ENCODE peak calls at places on chromosomes 6 and 20, in seven cellular contexts. One of them, this sample, is unnamed.

GRCh38 chr6:41683460-41684310 is 45.4 kb downstream of the MDFI start:
- DNase-seq in H9: peak; percentile 84
- DNase-seq in mesenchymal stem cell: peak; percentile 65
- DNase-seq in body of pancreas: peak; percentile 65
- DNase-seq in neural progenitor cell: peak; percentile 91
- DNase-seq in left lung: peak; percentile 82
- DNase-seq in IMR-90: peak; percentile 51
- DNase-seq in this sample: peak; percentile 65

GRCh38 chr6:31209137-31209536 is 38.7 kb upstream of the POU5F1 start:
- DNase-seq in neural progenitor cell: no peak
- DNase-seq in H9: no peak
- DNase-seq in left lung: no peak
- DNase-seq in body of pancreas: no peak
- DNase-seq in IMR-90: no peak
- DNase-seq in mesenchymal stem cell: no peak
- DNase-seq in this sample: no peak

GRCh38 chr20:64212750-64213149 is 42.8 kb upstream of the PCMTD2 start:
- DNase-seq in body of pancreas: peak; percentile 39
- DNase-seq in mesenchymal stem cell: peak; percentile 33
- DNase-seq in neural progenitor cell: no peak
- DNase-seq in left lung: no peak
- DNase-seq in IMR-90: peak; percentile 63
- DNase-seq in H9: no peak
- DNase-seq in this sample: no peak

GRCh38 chr6:9308284-9308683 is 872.9 kb upstream of the SLC35B3 start:
- DNase-seq in body of pancreas: no peak
- DNase-seq in neural progenitor cell: no peak
- DNase-seq in mesenchymal stem cell: no peak
- DNase-seq in IMR-90: no peak
- DNase-seq in H9: no peak
- DNase-seq in left lung: no peak
- DNase-seq in this sample: no peak

GRCh38 chr6:87675004-87675681 is 26.9 kb downstream of the AKIRIN2 start:
- DNase-seq in H9: no peak
- DNase-seq in IMR-90: no peak
- DNase-seq in left lung: no peak
- DNase-seq in mesenchymal stem cell: no peak
- DNase-seq in body of pancreas: no peak
- DNase-seq in neural progenitor cell: no peak
- DNase-seq in this sample: no peak

GRCh38 chr20:36116813-36117441 is 37.6 kb upstream of the EPB41L1 start:
- DNase-seq in mesenchymal stem cell: peak; percentile 48
- DNase-seq in body of pancreas: no peak
- DNase-seq in IMR-90: peak; percentile 89
- DNase-seq in left lung: no peak
- DNase-seq in neural progenitor cell: no peak
- DNase-seq in H9: no peak
- DNase-seq in this sample: no peak

GRCh38 chr20:4161447-4162251 is 146.3 kb upstream of the RNF24 start:
- DNase-seq in left lung: peak; percentile 44
- DNase-seq in neural progenitor cell: no peak
- DNase-seq in body of pancreas: peak; percentile 73
- DNase-seq in IMR-90: no peak
- DNase-seq in H9: no peak
- DNase-seq in mesenchymal stem cell: peak; percentile 21
- DNase-seq in this sample: no peak

GRCh38 chr6:148223424-148223842 is 119.2 kb upstream of the SASH1 start:
- DNase-seq in left lung: no peak
- DNase-seq in IMR-90: peak; percentile 80
- DNase-seq in body of pancreas: no peak
- DNase-seq in neural progenitor cell: no peak
- DNase-seq in mesenchymal stem cell: peak; percentile 13
- DNase-seq in H9: no peak
- DNase-seq in this sample: no peak

GRCh38 chr6:143962644-143962929 is 45.5 kb downstream of the PLAGL1 start:
- DNase-seq in mesenchymal stem cell: peak; percentile 69
- DNase-seq in IMR-90: peak; percentile 52
- DNase-seq in body of pancreas: no peak
- DNase-seq in neural progenitor cell: peak; percentile 87
- DNase-seq in H9: no peak
- DNase-seq in left lung: no peak
- DNase-seq in this sample: no peak

GRCh38 chr20:34604980-34605788 is 46.7 kb downstream of the MAP1LC3A start:
- DNase-seq in mesenchymal stem cell: no peak
- DNase-seq in left lung: no peak
- DNase-seq in neural progenitor cell: no peak
- DNase-seq in IMR-90: peak; percentile 83
- DNase-seq in H9: no peak
- DNase-seq in body of pancreas: no peak
- DNase-seq in this sample: no peak

GRCh38 chr20:13874269-13875158 is 89.7 kb downstream of the NDUFAF5 start:
- DNase-seq in H9: no peak
- DNase-seq in left lung: no peak
- DNase-seq in mesenchymal stem cell: no peak
- DNase-seq in IMR-90: no peak
- DNase-seq in body of pancreas: no peak
- DNase-seq in neural progenitor cell: peak; percentile 52
- DNase-seq in this sample: no peak

GRCh38 chr20:37309941-37310590 is 20.6 kb downstream of the MANBAL start:
- DNase-seq in neural progenitor cell: no peak
- DNase-seq in H9: no peak
- DNase-seq in IMR-90: no peak
- DNase-seq in left lung: peak; percentile 28
- DNase-seq in body of pancreas: no peak
- DNase-seq in mesenchymal stem cell: peak; percentile 30
- DNase-seq in this sample: no peak

GRCh38 chr6:127518212-127518709 is 874 bp downstream of the MTCL3 start:
- DNase-seq in mesenchymal stem cell: no peak
- DNase-seq in IMR-90: no peak
- DNase-seq in H9: no peak
- DNase-seq in left lung: no peak
- DNase-seq in body of pancreas: no peak
- DNase-seq in neural progenitor cell: peak; percentile 57
- DNase-seq in this sample: no peak

GRCh38 chr6:7902867-7903266 is 7.7 kb downstream of the TXNDC5 start:
- DNase-seq in left lung: no peak
- DNase-seq in neural progenitor cell: no peak
- DNase-seq in body of pancreas: no peak
- DNase-seq in IMR-90: no peak
- DNase-seq in mesenchymal stem cell: no peak
- DNase-seq in H9: no peak
- DNase-seq in this sample: no peak

GRCh38 chr6:121993362-121993761 is 406.1 kb upstream of the HSF2 start:
- DNase-seq in H9: no peak
- DNase-seq in IMR-90: no peak
- DNase-seq in mesenchymal stem cell: no peak
- DNase-seq in body of pancreas: no peak
- DNase-seq in neural progenitor cell: no peak
- DNase-seq in left lung: no peak
- DNase-seq in this sample: no peak

GRCh38 chr20:2101057-2101934 is at the start of gene STK35:
- DNase-seq in IMR-90: no peak
- DNase-seq in H9: peak; percentile 72
- DNase-seq in neural progenitor cell: no peak
- DNase-seq in left lung: no peak
- DNase-seq in body of pancreas: no peak
- DNase-seq in mesenchymal stem cell: no peak
- DNase-seq in this sample: no peak

GRCh38 chr6:152124432-152125074 is 317.1 kb downstream of the ESR1 start:
- DNase-seq in H9: no peak
- DNase-seq in mesenchymal stem cell: peak; percentile 66
- DNase-seq in IMR-90: peak; percentile 75
- DNase-seq in body of pancreas: no peak
- DNase-seq in neural progenitor cell: peak; percentile 42
- DNase-seq in left lung: no peak
- DNase-seq in this sample: no peak

GRCh38 chr6:107033136-107033535 is 5.1 kb downstream of the MTRES1 start:
- DNase-seq in mesenchymal stem cell: peak; percentile 6
- DNase-seq in IMR-90: peak; percentile 8
- DNase-seq in neural progenitor cell: no peak
- DNase-seq in body of pancreas: no peak
- DNase-seq in H9: no peak
- DNase-seq in left lung: no peak
- DNase-seq in this sample: no peak

GRCh38 chr6:40779399-40779798 is 192.2 kb upstream of the LRFN2 start:
- DNase-seq in mesenchymal stem cell: peak; percentile 79
- DNase-seq in left lung: no peak
- DNase-seq in neural progenitor cell: no peak
- DNase-seq in IMR-90: peak; percentile 72
- DNase-seq in body of pancreas: no peak
- DNase-seq in H9: no peak
- DNase-seq in this sample: no peak

GRCh38 chr6:2085657-2086056 is 159.7 kb downstream of the GMDS start:
- DNase-seq in mesenchymal stem cell: no peak
- DNase-seq in neural progenitor cell: no peak
- DNase-seq in body of pancreas: no peak
- DNase-seq in H9: no peak
- DNase-seq in IMR-90: no peak
- DNase-seq in left lung: no peak
- DNase-seq in this sample: no peak

GRCh38 chr20:51070635-51071034 is 47.7 kb upstream of the KCNG1 start:
- DNase-seq in body of pancreas: no peak
- DNase-seq in mesenchymal stem cell: no peak
- DNase-seq in IMR-90: no peak
- DNase-seq in neural progenitor cell: no peak
- DNase-seq in left lung: no peak
- DNase-seq in H9: no peak
- DNase-seq in this sample: no peak

GRCh38 chr6:47817749-47818148 is 35.9 kb downstream of the OPN5 start:
- DNase-seq in IMR-90: no peak
- DNase-seq in H9: no peak
- DNase-seq in left lung: no peak
- DNase-seq in body of pancreas: no peak
- DNase-seq in neural progenitor cell: no peak
- DNase-seq in mesenchymal stem cell: no peak
- DNase-seq in this sample: no peak

GRCh38 chr20:59670786-59671492 is 66.6 kb downstream of the PHACTR3 start:
- DNase-seq in IMR-90: no peak
- DNase-seq in neural progenitor cell: no peak
- DNase-seq in mesenchymal stem cell: no peak
- DNase-seq in left lung: no peak
- DNase-seq in H9: no peak
- DNase-seq in body of pancreas: no peak
- DNase-seq in this sample: no peak

GRCh38 chr20:59667131-59667530 is 62.8 kb downstream of the PHACTR3 start:
- DNase-seq in neural progenitor cell: no peak
- DNase-seq in mesenchymal stem cell: no peak
- DNase-seq in left lung: no peak
- DNase-seq in H9: no peak
- DNase-seq in IMR-90: no peak
- DNase-seq in body of pancreas: no peak
- DNase-seq in this sample: no peak

GRCh38 chr20:59669451-59669850 is 65.1 kb downstream of the PHACTR3 start:
- DNase-seq in body of pancreas: no peak
- DNase-seq in mesenchymal stem cell: no peak
- DNase-seq in left lung: no peak
- DNase-seq in IMR-90: no peak
- DNase-seq in H9: no peak
- DNase-seq in neural progenitor cell: no peak
- DNase-seq in this sample: no peak

GRCh38 chr20:59667981-59668515 is 63.7 kb downstream of the PHACTR3 start:
- DNase-seq in H9: no peak
- DNase-seq in neural progenitor cell: no peak
- DNase-seq in left lung: no peak
- DNase-seq in mesenchymal stem cell: no peak
- DNase-seq in body of pancreas: no peak
- DNase-seq in IMR-90: no peak
- DNase-seq in this sample: no peak

GRCh38 chr20:59668926-59669325 is 64.6 kb downstream of the PHACTR3 start:
- DNase-seq in mesenchymal stem cell: no peak
- DNase-seq in left lung: no peak
- DNase-seq in neural progenitor cell: no peak
- DNase-seq in IMR-90: no peak
- DNase-seq in body of pancreas: no peak
- DNase-seq in H9: no peak
- DNase-seq in this sample: no peak
- H3K9me3 ChIP-seq in mesenchymal stem cell: no peaks in the 10 kb centered on the region
- H3K9me3 ChIP-seq in left lung: no peaks in the 10 kb centered on the region
- H3K9me3 ChIP-seq in neural progenitor cell: peaks cover 4% of the 10 kb centered on the region
- H3K9me3 ChIP-seq in IMR-90: peaks cover 58% of the 10 kb centered on the region
- H3K9me3 ChIP-seq in body of pancreas: no peaks in the 10 kb centered on the region
- H3K9me3 ChIP-seq in H9: peaks cover 24% of the 10 kb centered on the region
- H3K9me3 ChIP-seq in this sample: no peaks in the 10 kb centered on the region

GRCh38 chr6:140193269-140193668 is 818.8 kb upstream of the CITED2 start:
- DNase-seq in left lung: no peak
- DNase-seq in mesenchymal stem cell: peak; percentile 26
- DNase-seq in body of pancreas: no peak
- DNase-seq in H9: no peak
- DNase-seq in neural progenitor cell: no peak
- DNase-seq in IMR-90: no peak
- DNase-seq in this sample: no peak
- H3K9me3 ChIP-seq in left lung: no peaks in the 10 kb centered on the region
- H3K9me3 ChIP-seq in mesenchymal stem cell: peaks cover 46% of the 10 kb centered on the region
- H3K9me3 ChIP-seq in body of pancreas: no peaks in the 10 kb centered on the region
- H3K9me3 ChIP-seq in H9: peaks cover 25% of the 10 kb centered on the region
- H3K9me3 ChIP-seq in neural progenitor cell: peaks cover 18% of the 10 kb centered on the region
- H3K9me3 ChIP-seq in IMR-90: peaks cover 5% of the 10 kb centered on the region
- H3K9me3 ChIP-seq in this sample: peaks cover 6% of the 10 kb centered on the region

GRCh38 chr6:133505680-133506079 is 264.5 kb downstream of the EYA4 start:
- DNase-seq in IMR-90: no peak
- DNase-seq in neural progenitor cell: no peak
- DNase-seq in left lung: no peak
- DNase-seq in body of pancreas: no peak
- DNase-seq in mesenchymal stem cell: no peak
- DNase-seq in H9: no peak
- DNase-seq in this sample: no peak

GRCh38 chr6:133503330-133503729 is 262.2 kb downstream of the EYA4 start:
- DNase-seq in IMR-90: no peak
- DNase-seq in neural progenitor cell: no peak
- DNase-seq in mesenchymal stem cell: peak; percentile 3
- DNase-seq in left lung: no peak
- DNase-seq in body of pancreas: no peak
- DNase-seq in H9: no peak
- DNase-seq in this sample: no peak

GRCh38 chr6:133501675-133502275 is 260.6 kb downstream of the EYA4 start:
- DNase-seq in left lung: no peak
- DNase-seq in H9: no peak
- DNase-seq in mesenchymal stem cell: no peak
- DNase-seq in body of pancreas: no peak
- DNase-seq in IMR-90: no peak
- DNase-seq in neural progenitor cell: no peak
- DNase-seq in this sample: no peak

GRCh38 chr6:133502451-133503259 is 261.5 kb downstream of the EYA4 start:
- DNase-seq in mesenchymal stem cell: peak; percentile 64
- DNase-seq in neural progenitor cell: peak; percentile 3
- DNase-seq in IMR-90: peak; percentile 94
- DNase-seq in H9: no peak
- DNase-seq in body of pancreas: no peak
- DNase-seq in left lung: no peak
- DNase-seq in this sample: no peak

GRCh38 chr6:133504761-133505160 is 263.6 kb downstream of the EYA4 start:
- DNase-seq in left lung: no peak
- DNase-seq in IMR-90: no peak
- DNase-seq in neural progenitor cell: no peak
- DNase-seq in mesenchymal stem cell: no peak
- DNase-seq in H9: no peak
- DNase-seq in body of pancreas: no peak
- DNase-seq in this sample: no peak
- H3K9me3 ChIP-seq in left lung: no peaks in the 10 kb centered on the region
- H3K9me3 ChIP-seq in IMR-90: no peaks in the 10 kb centered on the region
- H3K9me3 ChIP-seq in neural progenitor cell: no peaks in the 10 kb centered on the region
- H3K9me3 ChIP-seq in mesenchymal stem cell: no peaks in the 10 kb centered on the region
- H3K9me3 ChIP-seq in H9: no peaks in the 10 kb centered on the region
- H3K9me3 ChIP-seq in body of pancreas: no peaks in the 10 kb centered on the region
- H3K9me3 ChIP-seq in this sample: no peaks in the 10 kb centered on the region

GRCh38 chr6:22320750-22321149 is 23.9 kb upstream of the PRL start:
- DNase-seq in H9: no peak
- DNase-seq in left lung: peak; percentile 37
- DNase-seq in neural progenitor cell: no peak
- DNase-seq in body of pancreas: no peak
- DNase-seq in IMR-90: peak; percentile 93
- DNase-seq in mesenchymal stem cell: peak; percentile 91
- DNase-seq in this sample: no peak
- H3K9me3 ChIP-seq in H9: no peaks in the 10 kb centered on the region
- H3K9me3 ChIP-seq in left lung: no peaks in the 10 kb centered on the region
- H3K9me3 ChIP-seq in neural progenitor cell: peaks cover 5% of the 10 kb centered on the region
- H3K9me3 ChIP-seq in body of pancreas: no peaks in the 10 kb centered on the region
- H3K9me3 ChIP-seq in IMR-90: peaks cover 2% of the 10 kb centered on the region
- H3K9me3 ChIP-seq in mesenchymal stem cell: no peaks in the 10 kb centered on the region
- H3K9me3 ChIP-seq in this sample: no peaks in the 10 kb centered on the region

This sample was measured in T-helper 17 cell.